ENCODE peak calls at places on chromosomes 11 and 22, in nine cellular contexts. V is left ventricle myocardium inferior, E is A673, O is body of pancreas, R is dorsolateral prefrontal cortex, M is foreskin keratinocyte, S is ovary, C is left lung, N is uterus. G is an unnamed sample.

GRCh38 chr11:66883021-66883968 is 26.4 kb downstream of the LRFN4 start:
- DNase-seq in V (no peak), E (peak; percentile 80), O (peak; percentile 68), R (peak; percentile 82), M (no peak), S (no peak), C (peak; percentile 90), N (no peak), G (peak; percentile 67)

GRCh38 chr22:20486229-20486628 is 9.4 kb downstream of the KLHL22 start:
- DNase-seq in V (no peak), E (no peak), O (no peak), R (no peak), M (no peak), S (no peak), C (no peak), N (no peak), G (no peak)

GRCh38 chr22:30841264-30841663 is 127.3 kb downstream of the MORC2 start:
- DNase-seq in V (no peak), E (no peak), O (no peak), R (no peak), M (peak; percentile 99), S (no peak), C (no peak), N (no peak), G (no peak)

GRCh38 chr11:3675971-3676370 is 4.8 kb upstream of the CHRNA10 start:
- DNase-seq in V (no peak), E (no peak), O (no peak), R (no peak), M (no peak), S (no peak), C (no peak), N (no peak), G (no peak)

GRCh38 chr11:97019754-97020153 is 629.9 kb downstream of the JRKL start:
- DNase-seq in V (no peak), E (no peak), O (no peak), R (no peak), M (peak; percentile 9), S (no peak), C (no peak), N (no peak), G (no peak)

GRCh38 chr11:34654491-34655334 is 33.8 kb downstream of the EHF start:
- DNase-seq in V (peak; percentile 40), E (peak; percentile 92), O (peak; percentile 87), R (no peak), M (no peak), S (no peak), C (no peak), N (no peak), G (no peak)

GRCh38 chr11:5932671-5933070 is 9.4 kb upstream of the OR56A3 start:
- DNase-seq in V (no peak), E (no peak), O (no peak), R (no peak), M (no peak), S (no peak), C (no peak), N (no peak), G (no peak)

GRCh38 chr11:36308577-36308976 is 12.5 kb downstream of the PRR5L start:
- DNase-seq in V (no peak), E (no peak), O (no peak), R (no peak), M (no peak), S (no peak), C (no peak), N (no peak), G (no peak)

GRCh38 chr11:34938621-34939020 is 22.2 kb downstream of the PDHX start:
- DNase-seq in V (no peak), E (no peak), O (no peak), R (no peak), M (no peak), S (no peak), C (no peak), N (no peak), G (no peak)

GRCh38 chr11:26079966-26080365 is 252.0 kb upstream of the ANO3 start:
- DNase-seq in V (no peak), E (no peak), O (no peak), R (no peak), M (peak; percentile 40), S (no peak), C (no peak), N (no peak), G (no peak)

GRCh38 chr22:19406281-19406811 is 25.2 kb downstream of the HIRA start:
- DNase-seq in V (no peak), E (no peak), O (no peak), R (no peak), M (no peak), S (no peak), C (no peak), N (no peak), G (no peak)

GRCh38 chr11:13923716-13924650 is 38.5 kb upstream of the SPON1 start:
- DNase-seq in V (no peak), E (no peak), O (no peak), R (no peak), M (no peak), S (no peak), C (no peak), N (no peak), G (no peak)

GRCh38 chr11:45667929-45668680 is 2.7 kb upstream of the CHST1 start:
- DNase-seq in V (no peak), E (no peak), O (no peak), R (no peak), M (no peak), S (no peak), C (no peak), N (no peak), G (no peak)

GRCh38 chr11:6625156-6625831 is 6.1 kb upstream of the TPP1 start:
- DNase-seq in V (peak; percentile 10), E (no peak), O (peak; percentile 13), R (no peak), M (no peak), S (no peak), C (no peak), N (no peak), G (no peak)

GRCh38 chr11:46066335-46066734 is 54.9 kb downstream of the PHF21A start:
- DNase-seq in V (no peak), E (no peak), O (no peak), R (no peak), M (peak; percentile 71), S (no peak), C (no peak), N (no peak), G (no peak)

GRCh38 chr22:46491936-46492335 is 45.5 kb downstream of the CELSR1 start:
- DNase-seq in V (no peak), E (no peak), O (no peak), R (no peak), M (peak; percentile 31), S (no peak), C (peak; percentile 31), N (no peak), G (no peak)

GRCh38 chr11:113397212-113397611 is 9.6 kb downstream of the ANKK1 start:
- DNase-seq in V (no peak), E (no peak), O (no peak), R (peak; percentile 18), M (no peak), S (no peak), C (no peak), N (no peak), G (no peak)

GRCh38 chr11:20467458-20468185 is 80.1 kb downstream of the PRMT3 start:
- DNase-seq in V (no peak), E (no peak), O (no peak), R (no peak), M (no peak), S (no peak), C (no peak), N (no peak), G (no peak)

GRCh38 chr22:49415219-49415951 is 412.3 kb downstream of the BRD1 start:
- DNase-seq in V (no peak), E (no peak), O (no peak), R (no peak), M (no peak), S (no peak), C (no peak), N (no peak), G (no peak)

GRCh38 chr22:49417833-49418232 is 409.8 kb downstream of the BRD1 start:
- DNase-seq in V (no peak), E (no peak), O (no peak), R (no peak), M (no peak), S (no peak), C (no peak), N (no peak), G (no peak)

GRCh38 chr22:49418341-49418894 is 409.3 kb downstream of the BRD1 start:
- DNase-seq in V (no peak), E (no peak), O (no peak), R (no peak), M (no peak), S (no peak), C (no peak), N (no peak), G (no peak)

GRCh38 chr22:49418943-49419342 is 408.7 kb downstream of the BRD1 start:
- DNase-seq in V (no peak), E (no peak), O (no peak), R (no peak), M (no peak), S (no peak), C (no peak), N (no peak), G (no peak)

GRCh38 chr22:49417326-49417725 is 410.3 kb downstream of the BRD1 start:
- DNase-seq in V (no peak), E (no peak), O (no peak), R (no peak), M (no peak), S (no peak), C (no peak), N (no peak), G (no peak)
- H3K27me3 ChIP-seq in V (peaks cover 35% of the 10 kb centered on the region), E (peaks cover 6% of the 10 kb centered on the region), O (no peaks in the 10 kb centered on the region), R (no peaks in the 10 kb centered on the region), M (no peaks in the 10 kb centered on the region), S (no peaks in the 10 kb centered on the region), C (peaks cover 55% of the 10 kb centered on the region), N (no peaks in the 10 kb centered on the region), G (peaks cover 52% of the 10 kb centered on the region)

GRCh38 chr22:37209140-37209845 is 3.0 kb downstream of the SSTR3 start:
- DNase-seq in V (no peak), E (no peak), O (no peak), R (no peak), M (no peak), S (no peak), C (no peak), N (no peak), G (no peak)
- H3K27me3 ChIP-seq in V (peaks cover 75% of the 10 kb centered on the region), E (no peaks in the 10 kb centered on the region), O (no peaks in the 10 kb centered on the region), R (no peaks in the 10 kb centered on the region), M (peaks cover 32% of the 10 kb centered on the region), S (no peaks in the 10 kb centered on the region), C (peaks cover 16% of the 10 kb centered on the region), N (no peaks in the 10 kb centered on the region), G (peaks cover 7% of the 10 kb centered on the region)

GRCh38 chr11:61730222-61730994 is 22.0 kb upstream of the MYRF start:
- DNase-seq in V (no peak), E (no peak), O (peak; percentile 70), R (no peak), M (peak; percentile 67), S (no peak), C (peak; percentile 85), N (no peak), G (no peak)
- H3K27me3 ChIP-seq in V (no peaks in the 10 kb centered on the region), E (no peaks in the 10 kb centered on the region), O (no peaks in the 10 kb centered on the region), R (no peaks in the 10 kb centered on the region), M (peaks cover 58% of the 10 kb centered on the region), S (no peaks in the 10 kb centered on the region), C (no peaks in the 10 kb centered on the region), N (no peaks in the 10 kb centered on the region), G (no peaks in the 10 kb centered on the region)

DNA sequence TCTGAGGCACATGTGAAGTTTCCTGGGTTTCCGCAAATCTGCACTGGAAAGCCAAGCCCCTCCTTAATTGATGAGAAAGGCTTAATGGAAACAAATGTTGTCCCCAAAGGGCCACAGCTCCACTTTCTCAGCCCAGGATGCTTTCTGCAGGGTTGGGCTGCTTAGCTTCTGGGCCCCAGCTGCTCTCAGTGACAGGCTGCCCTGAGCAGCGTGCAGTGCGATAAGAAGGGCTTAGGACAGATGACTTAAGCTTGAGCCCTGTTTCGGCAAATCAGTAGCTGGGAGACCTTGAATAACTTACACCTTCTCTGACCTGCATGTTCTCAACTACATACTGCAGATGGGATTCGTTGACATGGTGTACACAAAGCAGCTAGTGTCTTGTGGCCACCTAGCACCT is 11.4 kb downstream of the STX3 start:
- DNase-seq in V (no peak), E (no peak), O (peak; percentile 37), R (no peak), M (no peak), S (no peak), C (no peak), N (no peak), G (no peak)
- H3K27me3 ChIP-seq in V (no peaks in the 10 kb centered on the region), E (no peaks in the 10 kb centered on the region), O (no peaks in the 10 kb centered on the region), R (no peaks in the 10 kb centered on the region), M (no peaks in the 10 kb centered on the region), S (no peaks in the 10 kb centered on the region), C (no peaks in the 10 kb centered on the region), N (no peaks in the 10 kb centered on the region), G (no peaks in the 10 kb centered on the region)

G was measured in SJCRH30.